ENCODE peak calls at places on chromosomes 6 and 20, in six cellular contexts. Y, C, J, F, M and R are unnamed samples.

GRCh38 chr6:116969211-116969863 is 92.3 kb downstream of the RFX6 start:
- DNase-seq in Y (peak; percentile 45), C (no peak), J (peak; percentile 58), F (no peak), M (peak; percentile 75), R (peak; percentile 50)

GRCh38 chr20:3032624-3033023 is 10.8 kb upstream of the GNRH2 start:
- DNase-seq in Y (no peak), C (no peak), J (no peak), F (no peak), M (no peak), R (no peak)

GRCh38 chr6:111087871-111088667 is 766 bp downstream of the SLC16A10 start:
- DNase-seq in Y (peak; percentile 26), C (peak; percentile 58), J (peak; percentile 52), F (peak; percentile 70), M (peak; percentile 6), R (no peak)

GRCh38 chr6:75693534-75693933 is 55.5 kb upstream of the MYO6 start:
- DNase-seq in Y (no peak), C (no peak), J (no peak), F (no peak), M (peak; percentile 86), R (peak; percentile 62)

GRCh38 chr6:41039060-41039998 is at the start of gene UNC5CL:
- DNase-seq in Y (no peak), C (peak; percentile 76), J (peak; percentile 74), F (peak; percentile 84), M (peak; percentile 59), R (no peak)

GRCh38 chr6:48535569-48535968 is 424.6 kb upstream of the PTCHD4 start:
- DNase-seq in Y (peak; percentile 2), C (no peak), J (peak; percentile 50), F (no peak), M (no peak), R (peak; percentile 4)

GRCh38 chr20:1434571-1435336 is 31.9 kb downstream of the NSFL1C start:
- DNase-seq in Y (no peak), C (no peak), J (peak; percentile 67), F (no peak), M (peak; percentile 57), R (peak; percentile 92)

GRCh38 chr20:347640-348484 is 951 bp downstream of the NRSN2 start:
- DNase-seq in Y (peak; percentile 94), C (peak; percentile 97), J (peak; percentile 98), F (peak; percentile 94), M (peak; percentile 73), R (peak; percentile 90)

GRCh38 chr6:4084444-4085328 is 5.7 kb upstream of the FAM217A start:
- DNase-seq in Y (no peak), C (no peak), J (no peak), F (no peak), M (no peak), R (no peak)

GRCh38 chr6:13614126-13614925 is 809 bp upstream of the NOL7 start:
- DNase-seq in Y (no peak), C (no peak), J (no peak), F (no peak), M (peak; percentile 62), R (no peak)

GRCh38 chr6:49565855-49566254 is 15.4 kb downstream of the C6orf141 start:
- DNase-seq in Y (no peak), C (no peak), J (no peak), F (no peak), M (no peak), R (no peak)

GRCh38 chr20:50429412-50429811 is 80.8 kb upstream of the PTPN1 start:
- DNase-seq in Y (no peak), C (no peak), J (no peak), F (no peak), M (no peak), R (no peak)

GRCh38 chr20:50428463-50428828 is 81.7 kb upstream of the PTPN1 start:
- DNase-seq in Y (no peak), C (no peak), J (no peak), F (no peak), M (no peak), R (no peak)

GRCh38 chr20:50425076-50425475 is 85.1 kb upstream of the PTPN1 start:
- DNase-seq in Y (no peak), C (no peak), J (no peak), F (no peak), M (no peak), R (no peak)

GRCh38 chr20:50426865-50427739 is 83.1 kb upstream of the PTPN1 start:
- DNase-seq in Y (no peak), C (no peak), J (no peak), F (no peak), M (no peak), R (no peak)

GRCh38 chr20:50427740-50428462 is 82.3 kb upstream of the PTPN1 start:
- DNase-seq in Y (no peak), C (no peak), J (no peak), F (no peak), M (no peak), R (no peak)
- H2BK120ac ChIP-seq in Y (no peak overlapping the region), C (no peak overlapping the region), J (no peak overlapping the region), F (no peak overlapping the region), M (no peak overlapping the region), R (peak overlapping the region; percentile 83)

DNA sequence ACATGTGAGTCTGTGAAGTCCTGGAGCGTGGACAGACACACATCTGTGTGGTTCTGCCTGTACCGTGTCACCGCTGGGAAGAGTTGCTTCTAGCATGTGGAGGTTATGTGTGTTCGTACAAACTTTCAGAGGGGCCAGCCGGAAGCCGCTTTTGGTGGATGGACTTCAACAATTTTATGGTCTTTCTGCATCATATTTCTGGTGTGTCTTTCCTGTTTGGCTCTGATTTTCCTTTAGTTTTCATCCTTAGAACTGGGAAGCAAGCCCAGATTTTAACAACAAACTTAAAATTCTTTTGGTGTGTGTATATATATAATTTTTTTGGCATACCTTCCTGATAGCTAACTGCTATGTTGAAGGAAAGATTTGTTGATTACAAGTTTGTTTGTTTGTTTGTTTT is 71.3 kb downstream of the TIAM2 start:
- DNase-seq in Y (no peak), C (no peak), J (no peak), F (no peak), M (no peak), R (peak; percentile 56)
- H3K9ac ChIP-seq in Y (no peak overlapping the region), C (no peak overlapping the region), J (no peak overlapping the region), F (no peak overlapping the region), M (no peak overlapping the region), R (no peak overlapping the region)

DNA sequence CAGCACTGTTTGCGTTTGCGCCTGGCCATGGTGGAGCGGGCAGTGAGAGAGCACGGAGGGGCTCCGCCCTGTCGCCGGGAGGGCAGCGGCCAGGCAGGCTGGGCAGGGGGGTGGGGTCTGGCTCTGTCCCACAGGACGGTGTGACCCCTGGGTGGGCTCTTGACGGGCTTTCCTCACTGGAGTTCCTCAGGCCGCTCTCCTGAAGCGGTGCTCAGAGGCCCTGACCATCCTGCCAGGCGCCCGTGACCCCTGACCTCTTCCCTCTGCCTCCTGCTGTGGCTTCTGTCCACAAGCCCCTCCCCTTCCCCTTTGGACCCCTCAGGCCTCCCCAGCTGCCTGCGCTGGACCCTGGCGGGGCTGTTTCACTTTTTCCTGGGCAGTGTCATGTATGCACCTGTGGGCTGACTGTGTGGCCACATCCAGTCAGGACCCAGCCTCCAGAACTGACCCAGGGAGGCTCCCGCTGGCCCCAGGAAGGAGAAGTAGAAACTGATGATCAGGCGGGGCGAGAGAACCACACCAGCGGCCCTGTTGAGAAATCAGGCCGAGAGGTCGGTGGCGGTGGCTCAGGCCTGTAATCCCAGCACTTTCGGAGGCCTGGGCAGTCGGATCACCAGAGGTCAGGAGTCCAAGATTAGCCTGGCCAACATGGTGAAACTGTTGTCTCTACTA is 1.2 kb downstream of the OGFR start:
- DNase-seq in Y (peak; percentile 72), C (no peak), J (no peak), F (no peak), M (no peak), R (no peak)
- H2BK120ac ChIP-seq in Y (no peak overlapping the region), C (no peak overlapping the region), J (no peak overlapping the region), F (no peak overlapping the region), M (no peak overlapping the region), R (peak overlapping the region; percentile 8)

GRCh38 chr6:11919771-11920440 is 92.2 kb upstream of the HIVEP1 start:
- DNase-seq in Y (no peak), C (no peak), J (no peak), F (no peak), M (peak; percentile 94), R (no peak)
- H3K9ac ChIP-seq in Y (no peak overlapping the region), C (no peak overlapping the region), J (no peak overlapping the region), F (no peak overlapping the region), M (no peak overlapping the region), R (no peak overlapping the region)

DNA sequence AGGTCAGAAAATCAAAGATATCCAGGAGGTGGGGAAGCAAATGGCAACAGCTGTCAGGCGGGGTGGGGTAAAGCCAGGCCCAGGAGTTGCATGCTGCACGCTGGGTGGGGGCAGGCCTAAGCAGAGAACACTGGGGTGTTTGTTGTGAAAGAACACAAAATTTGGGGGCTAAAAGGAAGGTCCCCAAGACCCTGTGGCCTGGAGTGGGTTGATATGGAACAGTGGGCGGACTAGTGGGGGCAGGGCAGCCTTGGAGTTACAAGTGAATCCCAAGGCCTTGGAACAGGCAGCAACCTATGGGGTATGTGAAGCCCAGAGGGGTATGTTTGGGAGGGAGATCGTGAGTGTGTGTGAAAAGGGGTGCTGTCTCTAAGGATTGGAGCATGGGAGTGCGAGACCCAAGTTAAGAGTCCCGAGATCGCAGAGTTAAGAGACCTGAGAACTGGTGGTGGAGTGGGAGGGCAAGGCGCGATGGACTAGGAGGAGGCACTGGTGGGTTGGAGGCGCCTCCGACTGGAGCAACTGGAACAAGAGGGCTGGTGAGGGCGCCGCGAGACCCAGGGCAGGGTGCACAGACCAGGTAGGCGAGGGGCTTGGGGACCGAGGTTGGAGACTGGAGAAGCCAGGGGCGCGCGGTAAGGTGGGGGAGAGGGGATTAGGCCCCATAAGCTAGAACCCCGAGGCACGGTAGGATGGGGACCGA is 658 bp downstream of the CUL7 start:
- DNase-seq in Y (no peak), C (peak; percentile 51), J (peak; percentile 54), F (no peak), M (peak; percentile 12), R (peak; percentile 20)
- H2BK120ac ChIP-seq in Y (peak overlapping the region; percentile 35), C (no peak overlapping the region), J (no peak overlapping the region), F (no peak overlapping the region), M (peak overlapping the region; percentile 97), R (peak overlapping the region; percentile 71)

DNA sequence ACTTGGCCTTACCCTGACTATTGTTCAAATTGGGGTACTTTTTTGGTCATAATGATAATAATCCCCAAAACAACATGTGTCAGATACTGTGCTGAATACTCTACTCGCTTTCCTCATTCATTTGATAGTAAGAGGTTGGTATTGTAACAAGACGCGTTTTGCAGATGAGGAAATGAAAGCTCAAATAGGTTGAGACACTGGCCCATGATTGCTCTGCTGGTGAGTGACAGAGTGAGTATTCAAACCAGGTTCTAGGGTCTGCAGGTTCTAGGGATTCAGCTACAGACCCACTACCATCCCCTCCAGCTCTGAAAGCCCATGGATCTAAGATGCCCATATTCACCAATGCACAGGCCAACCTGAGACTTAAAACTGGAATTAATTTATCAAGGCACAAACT is 1.3 kb upstream of the ENPP4 start:
- DNase-seq in Y (no peak), C (no peak), J (no peak), F (no peak), M (no peak), R (no peak)
- H3K9ac ChIP-seq in Y (no peak overlapping the region), C (no peak overlapping the region), J (no peak overlapping the region), F (no peak overlapping the region), M (no peak overlapping the region), R (no peak overlapping the region)

DNA sequence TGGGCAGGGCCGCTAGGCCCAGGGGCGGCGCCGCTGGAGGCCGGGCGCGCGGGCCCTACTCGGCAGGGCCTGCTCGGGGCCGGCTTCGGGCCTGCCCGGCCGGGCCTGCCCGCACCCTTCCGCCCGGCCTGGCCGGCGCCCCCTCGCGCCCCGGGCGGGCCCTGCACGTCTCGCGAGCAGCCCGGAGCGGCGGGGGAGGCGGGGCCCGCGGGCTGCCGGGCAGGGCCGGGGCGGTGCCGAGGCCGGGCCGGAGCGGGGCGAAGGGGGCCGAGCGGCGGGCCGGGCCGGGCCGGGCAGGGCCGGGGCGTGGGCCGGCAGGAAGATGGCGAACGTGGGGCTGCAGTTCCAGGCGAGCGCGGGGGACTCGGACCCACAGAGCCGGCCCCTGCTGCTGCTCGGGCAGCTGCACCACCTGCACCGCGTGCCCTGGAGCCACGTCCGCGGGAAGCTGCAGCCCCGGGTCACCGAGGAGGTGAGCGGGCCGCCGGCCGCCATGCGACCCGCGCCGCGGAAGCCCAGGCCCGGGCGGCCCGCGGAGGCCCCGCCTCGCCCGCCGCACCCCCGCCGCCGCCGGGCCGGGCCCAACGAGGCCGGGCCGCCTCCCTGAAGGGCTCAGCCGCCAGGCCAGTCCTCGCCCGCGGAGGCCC is at the start of gene NPEPL1:
- DNase-seq in Y (peak; percentile 54), C (no peak), J (peak; percentile 80), F (peak; percentile 70), M (peak; percentile 82), R (peak; percentile 67)
- H2BK120ac ChIP-seq in Y (peak within 1 kb of the TSS; percentile 88), C (no peak within 1 kb of the TSS), J (no peak within 1 kb of the TSS), F (peak within 1 kb of the TSS; percentile 90), M (peak within 1 kb of the TSS; percentile 65), R (peak within 1 kb of the TSS; percentile 40)